ENCODE peak calls at places on chromosome 22, in eight cellular contexts. U is body of pancreas, Y is GM23338, H is lower leg skin, N is pancreas, P is adrenal gland, L is astrocyte of the cerebellum, M is mucosa of descending colon. K is an unnamed sample.

GRCh38 chr22:44620129-44620840 is 81.7 kb upstream of the PRR5 start:
- DNase-seq in N (no peak), H (peak; percentile 41), P (peak; percentile 63), Y (peak; percentile 97), L (peak; percentile 27), U (peak; percentile 69), M (peak; percentile 69), K (no peak)

GRCh38 chr22:34966980-34967379 is 99.0 kb upstream of the ISX start:
- DNase-seq in Y (no peak), H (no peak), P (no peak), L (no peak), M (no peak), U (no peak), N (no peak), K (no peak)

GRCh38 chr22:24424001-24424900 is 3.1 kb upstream of the ADORA2A start:
- DNase-seq in M (peak; percentile 60), P (no peak), H (no peak), N (no peak), L (no peak), U (no peak), Y (peak; percentile 72), K (no peak)

GRCh38 chr22:48750826-48751440 is 1076.7 kb downstream of the BRD1 start:
- DNase-seq in P (no peak), N (no peak), H (peak; percentile 5), U (no peak), M (peak; percentile 13), Y (no peak), L (no peak), K (no peak)

GRCh38 chr22:19880786-19881569 is 26.3 kb upstream of the GNB1L start:
- DNase-seq in M (no peak), N (no peak), L (peak; percentile 90), Y (peak; percentile 99), H (no peak), P (no peak), U (peak; percentile 35), K (no peak)

GRCh38 chr22:46286006-46286405 is 10.7 kb upstream of the GTSE1 start:
- DNase-seq in H (no peak), L (no peak), N (no peak), U (no peak), Y (no peak), P (no peak), M (no peak), K (no peak)

GRCh38 chr22:45994516-45995404 is 17.8 kb upstream of the WNT7B start:
- DNase-seq in L (no peak), Y (peak; percentile 82), M (peak; percentile 91), H (peak; percentile 80), U (peak; percentile 82), P (peak; percentile 84), N (peak; percentile 91), K (no peak)

GRCh38 chr22:47001288-47001687 is 238.8 kb downstream of the TBC1D22A start:
- DNase-seq in L (no peak), N (no peak), Y (no peak), H (no peak), U (no peak), M (no peak), P (no peak), K (no peak)

GRCh38 chr22:43337385-43337784 is 5.8 kb downstream of the SCUBE1 start:
- DNase-seq in U (no peak), N (no peak), P (no peak), Y (no peak), M (no peak), H (no peak), L (no peak), K (no peak)

GRCh38 chr22:48868554-48868953 is 959.1 kb downstream of the BRD1 start:
- DNase-seq in N (no peak), M (no peak), Y (no peak), L (no peak), U (no peak), H (no peak), P (no peak), K (no peak)

GRCh38 chr22:24706050-24706449 is 68.5 kb downstream of the PIWIL3 start:
- DNase-seq in U (no peak), N (no peak), H (no peak), P (no peak), Y (peak; percentile 81), L (no peak), M (no peak), K (no peak)

GRCh38 chr22:42692239-42693054 is 28.2 kb downstream of the A4GALT start:
- DNase-seq in H (no peak), L (no peak), P (no peak), Y (peak; percentile 45), M (no peak), U (no peak), N (no peak), K (no peak)

GRCh38 chr22:36806824-36807223 is 10.0 kb downstream of the PVALB start:
- DNase-seq in P (no peak), M (no peak), N (no peak), L (no peak), Y (no peak), U (no peak), H (no peak), K (no peak)

GRCh38 chr22:19036523-19037273 is 85.5 kb downstream of the DGCR2 start:
- DNase-seq in L (no peak), U (no peak), N (no peak), M (peak; percentile 25), H (no peak), Y (peak; percentile 55), P (no peak), K (no peak)

GRCh38 chr22:36384766-36385400 is 2.9 kb downstream of the MYH9 start:
- DNase-seq in Y (peak; percentile 75), H (no peak), P (no peak), N (no peak), U (no peak), L (no peak), M (no peak), K (no peak)

GRCh38 chr22:20009582-20010306 is 6.9 kb downstream of the ARVCF start:
- DNase-seq in P (no peak), L (no peak), Y (no peak), U (no peak), H (no peak), M (peak; percentile 3), N (peak; percentile 7), K (no peak)

GRCh38 chr22:35377735-35378134 is 3.2 kb upstream of the HMOX1 start:
- DNase-seq in P (no peak), Y (peak; percentile 71), H (no peak), L (no peak), N (no peak), U (no peak), M (no peak), K (no peak)

GRCh38 chr22:39300198-39300830 is 19.1 kb downstream of the RPL3 start:
- DNase-seq in P (peak; percentile 62), L (no peak), Y (peak; percentile 60), H (peak; percentile 59), N (no peak), U (peak; percentile 75), M (peak; percentile 36), K (no peak)

GRCh38 chr22:35727436-35727835 is 9.8 kb downstream of the APOL5 start:
- DNase-seq in N (no peak), P (no peak), H (no peak), Y (no peak), L (no peak), U (no peak), M (no peak), K (no peak)

GRCh38 chr22:21766933-21767462 is 31.4 kb upstream of the YPEL1 start:
- DNase-seq in U (peak; percentile 22), H (no peak), N (no peak), Y (no peak), P (peak; percentile 33), L (no peak), M (no peak), K (no peak)

GRCh38 chr22:20567993-20568417 is 60.6 kb downstream of the MED15 start:
- DNase-seq in M (no peak), L (no peak), N (no peak), U (no peak), P (no peak), H (no peak), Y (peak; percentile 40), K (no peak)

DNA sequence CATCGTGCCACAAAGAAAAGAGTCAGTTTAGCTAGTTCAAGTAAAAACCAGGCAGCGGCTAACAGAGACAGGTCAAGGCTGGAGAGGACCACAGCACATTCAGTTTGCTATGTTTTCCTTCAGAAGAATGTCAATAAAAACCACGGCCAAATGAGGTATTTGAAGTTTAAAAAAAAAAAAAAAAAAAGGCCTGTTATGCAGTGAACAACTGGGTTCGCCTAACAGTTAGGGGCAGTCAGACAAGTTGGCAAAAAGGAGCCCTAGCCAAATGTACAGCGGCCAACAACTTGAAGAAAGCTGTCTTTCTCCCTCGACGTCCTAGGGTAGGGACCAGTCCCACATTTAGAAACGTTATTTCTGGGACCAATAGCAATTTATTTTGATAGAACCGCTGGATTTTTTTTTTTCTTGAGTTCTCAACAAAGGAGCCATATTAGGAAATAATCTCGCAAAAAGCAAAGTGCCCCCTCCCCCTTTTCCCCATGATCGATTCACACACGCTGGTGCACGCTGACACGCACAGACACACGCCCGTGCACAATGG is 237.8 kb downstream of the TTC28 start:
- DNase-seq in L (no peak), M (no peak), U (peak; percentile 23), N (no peak), P (peak; percentile 22), Y (no peak), H (no peak), K (no peak)
- H3K4me3 ChIP-seq in L (peak overlapping the region; percentile 52), M (no peak overlapping the region), U (peak overlapping the region; percentile 6), N (peak overlapping the region; percentile 52), P (peak overlapping the region; percentile 71), Y (peak overlapping the region; percentile 71), H (peak overlapping the region; percentile 40), K (no peak overlapping the region)

GRCh38 chr22:49923445-49923844 is 5.0 kb downstream of the CRELD2 start:
- DNase-seq in Y (no peak), L (no peak), U (no peak), M (no peak), P (no peak), N (no peak), H (no peak), K (no peak)
- TF ChIP-seq CTCF in Y (peak; percentile 41), L (peak; percentile 9), U (no peak), M (no peak), P (no peak), N (no peak), H (no peak), K (no peak)

GRCh38 chr22:49936018-49936972 is 17.9 kb downstream of the CRELD2 start:
- DNase-seq in N (peak; percentile 91), M (peak; percentile 93), P (peak; percentile 95), U (peak; percentile 94), Y (peak; percentile 79), L (peak; percentile 13), H (peak; percentile 90), K (no peak)
- H3K4me3 ChIP-seq in N (peak overlapping the region; percentile 30), M (no peak overlapping the region), P (peak overlapping the region; percentile 59), U (no peak overlapping the region), Y (peak overlapping the region; percentile 63), L (peak overlapping the region; percentile 30), H (no peak overlapping the region), K (no peak overlapping the region)

DNA sequence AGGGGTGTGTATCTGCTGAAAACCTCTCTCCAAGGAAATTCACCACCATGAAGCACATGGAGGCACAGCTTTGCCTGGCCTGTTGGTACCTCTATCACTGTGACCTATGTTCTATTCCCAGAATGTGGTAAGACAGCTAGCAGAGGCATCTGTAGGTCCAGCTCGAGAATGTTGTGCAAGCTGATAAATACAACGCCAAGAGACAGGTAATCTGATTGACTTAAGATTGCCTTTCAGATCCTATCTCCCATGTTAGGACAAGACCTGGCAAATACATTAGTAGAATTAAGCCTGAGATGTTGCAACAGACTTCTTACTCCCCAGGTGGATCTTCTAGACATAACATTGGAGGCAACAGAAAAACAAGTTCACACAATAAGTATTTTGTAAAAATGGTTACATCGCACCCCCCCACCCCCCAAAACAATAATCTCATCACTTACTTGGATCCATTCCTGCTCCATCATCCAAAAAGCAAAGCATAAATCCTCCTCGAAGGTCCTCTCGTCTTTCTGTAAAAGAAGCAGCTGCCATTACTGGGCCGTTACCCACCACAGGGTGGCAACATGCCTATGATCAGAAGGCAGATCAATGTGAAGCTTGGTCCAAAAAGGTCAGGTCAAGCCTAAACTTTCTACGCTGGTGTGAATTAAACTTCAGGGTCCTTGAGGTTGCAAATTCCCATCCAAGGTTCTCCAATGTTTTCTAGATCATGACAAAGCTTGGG is 18.5 kb downstream of the MORC2 start:
- DNase-seq in M (no peak), P (no peak), Y (no peak), L (no peak), U (no peak), N (no peak), H (no peak), K (no peak)
- TF ChIP-seq CTCF in M (no peak), P (no peak), Y (peak; percentile 34), L (peak; percentile 12), U (no peak), N (no peak), H (no peak), K (no peak)